ENCODE peak calls at places on chromosome 4, in ten cellular contexts. D, S, R, C, Y, V, H, M, O and A are unnamed samples. For H3K36me3 and H3K27me3, the result is how much of the 10 kb centered on the place peaks cover.

GRCh38 chr4:145735330-145735638 is 55.3 kb downstream of the C4orf51 start:
- DNase-seq in C (no peak), O (peak), M (no peak), R (peak), D (no peak), Y (no peak), S (peak), H (peak), V (no peak), A (peak)

GRCh38 chr4:149029056-149029651 is 586.9 kb upstream of the NR3C2 start:
- DNase-seq in R (no peak), C (no peak), Y (no peak), H (no peak), V (no peak), M (no peak), S (no peak), D (no peak), O (peak), A (no peak)

GRCh38 chr4:47577779-47578553 is 92.9 kb downstream of the ATP10D start:
- DNase-seq in M (no peak), D (no peak), Y (no peak), O (peak), H (peak), R (no peak), C (no peak), S (no peak), V (no peak), A (no peak)

GRCh38 chr4:79918292-79918691 is 154.7 kb downstream of the ANTXR2 start:
- DNase-seq in V (no peak), S (no peak), R (no peak), Y (no peak), H (no peak), O (no peak), C (no peak), M (no peak), D (no peak), A (no peak)

GRCh38 chr4:123453006-123453685 is 56.6 kb downstream of the SPRY1 start:
- DNase-seq in S (no peak), D (no peak), M (no peak), V (no peak), R (no peak), C (no peak), H (no peak), Y (no peak), O (peak), A (no peak)

GRCh38 chr4:39472396-39472795 is 13.5 kb downstream of the LIAS start:
- DNase-seq in S (no peak), Y (no peak), C (no peak), R (no peak), H (no peak), M (no peak), V (no peak), D (no peak), O (no peak), A (no peak)

GRCh38 chr4:147518086-147518485 is 37.2 kb downstream of the EDNRA start:
- DNase-seq in D (no peak), S (no peak), R (no peak), O (no peak), H (no peak), V (no peak), M (no peak), C (no peak), Y (no peak), A (no peak)

GRCh38 chr4:106864231-106864630 is 171.9 kb downstream of the DKK2 start:
- DNase-seq in S (no peak), O (no peak), R (no peak), V (no peak), Y (no peak), C (no peak), D (no peak), M (no peak), H (no peak), A (no peak)

GRCh38 chr4:112270643-112271484 is 14.8 kb downstream of the TIFA start:
- DNase-seq in D (no peak), R (no peak), C (no peak), S (no peak), Y (no peak), V (no peak), O (peak), H (no peak), M (no peak), A (no peak)

GRCh38 chr4:7358100-7358735 is 76.5 kb downstream of the PSAPL1 start:
- DNase-seq in Y (peak), R (no peak), V (peak), M (peak), C (peak), H (no peak), S (peak), O (peak), D (no peak), A (peak)

GRCh38 chr4:89056292-89056952 is 563 bp downstream of the FAM13A start:
- DNase-seq in S (no peak), V (no peak), M (no peak), R (no peak), D (no peak), H (no peak), C (no peak), Y (no peak), O (no peak), A (no peak)

GRCh38 chr4:1989533-1990347 is 19.0 kb downstream of the NELFA start:
- DNase-seq in O (no peak), V (peak), R (no peak), M (no peak), S (peak), D (no peak), H (peak), C (no peak), Y (no peak), A (no peak)

DNA sequence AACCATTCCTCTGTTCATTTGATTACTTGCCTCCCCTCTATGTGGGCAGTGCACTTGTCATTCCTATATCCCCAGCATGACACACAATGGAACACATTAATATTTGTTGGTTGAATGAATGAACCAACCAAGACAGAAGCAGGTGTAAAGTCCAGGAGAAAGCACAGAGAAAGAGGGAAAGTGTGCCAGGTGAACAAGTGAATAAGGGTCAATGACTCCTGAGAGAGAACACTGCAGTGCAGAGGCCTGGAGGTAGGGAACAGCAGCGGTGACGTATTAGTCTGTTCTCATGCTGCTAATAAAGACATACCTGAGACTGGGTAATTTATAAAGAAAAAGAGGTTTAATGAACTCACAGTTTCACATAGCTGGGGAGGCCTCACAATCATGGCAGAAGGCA is 53.1 kb downstream of the USP46 start:
- DNase-seq in Y (no peak), D (peak), C (no peak), S (no peak), R (no peak), V (no peak), O (no peak), H (no peak), M (no peak), A (no peak)
- H3K36me3 ChIP-seq in Y (under half), D (under half), C (under half), S (under half), R (under half), V (under half), O (under half), H (under half), M (under half), A (under half)

GRCh38 chr4:22667332-22667731 is 25.4 kb upstream of the GBA3 start:
- DNase-seq in S (no peak), C (no peak), V (no peak), O (no peak), M (no peak), D (no peak), H (no peak), R (no peak), Y (no peak), A (no peak)

GRCh38 chr4:22668301-22668700 is 24.4 kb upstream of the GBA3 start:
- DNase-seq in R (no peak), D (no peak), S (no peak), H (no peak), C (no peak), Y (no peak), V (no peak), M (no peak), O (peak), A (no peak)

GRCh38 chr4:22670953-22671352 is 21.8 kb upstream of the GBA3 start:
- DNase-seq in R (no peak), H (no peak), V (no peak), D (no peak), M (no peak), S (no peak), Y (no peak), O (peak), C (no peak), A (no peak)

GRCh38 chr4:22672519-22672918 is 20.2 kb upstream of the GBA3 start:
- DNase-seq in H (no peak), Y (no peak), R (no peak), D (no peak), M (no peak), V (no peak), C (no peak), S (no peak), O (no peak), A (no peak)

GRCh38 chr4:22668702-22669101 is 24.0 kb upstream of the GBA3 start:
- DNase-seq in O (no peak), C (no peak), S (no peak), R (no peak), M (no peak), Y (no peak), V (no peak), H (no peak), D (no peak), A (no peak)
- H3K27me3 ChIP-seq in O (under half), C (under half), S (under half), R (under half), M (under half), Y (under half), V (under half), H (under half), D (under half), A (under half)

GRCh38 chr4:86099348-86099747 is 260.5 kb downstream of the MAPK10 start:
- DNase-seq in Y (no peak), C (no peak), V (no peak), O (no peak), D (no peak), S (no peak), R (no peak), M (no peak), H (no peak), A (no peak)
- H3K36me3 ChIP-seq in Y (under half), C (under half), V (under half), O (under half), D (under half), S (under half), R (under half), M (under half), H (under half), A (under half)

GRCh38 chr4:108143515-108143914 is 25.2 kb downstream of the LEF1 start:
- DNase-seq in D (no peak), C (no peak), S (no peak), V (no peak), Y (no peak), O (no peak), H (no peak), M (no peak), R (no peak), A (no peak)

GRCh38 chr4:108144451-108144850 is 24.3 kb downstream of the LEF1 start:
- DNase-seq in C (no peak), M (no peak), S (no peak), R (no peak), V (no peak), D (no peak), Y (no peak), H (no peak), O (no peak), A (no peak)

GRCh38 chr4:108141213-108142045 is 27.3 kb downstream of the LEF1 start:
- DNase-seq in D (no peak), V (no peak), S (no peak), H (no peak), M (no peak), O (no peak), R (no peak), Y (no peak), C (no peak), A (no peak)

GRCh38 chr4:108140328-108140727 is 28.4 kb downstream of the LEF1 start:
- DNase-seq in H (no peak), R (no peak), O (no peak), V (no peak), M (no peak), D (no peak), C (no peak), S (no peak), Y (no peak), A (no peak)

DNA sequence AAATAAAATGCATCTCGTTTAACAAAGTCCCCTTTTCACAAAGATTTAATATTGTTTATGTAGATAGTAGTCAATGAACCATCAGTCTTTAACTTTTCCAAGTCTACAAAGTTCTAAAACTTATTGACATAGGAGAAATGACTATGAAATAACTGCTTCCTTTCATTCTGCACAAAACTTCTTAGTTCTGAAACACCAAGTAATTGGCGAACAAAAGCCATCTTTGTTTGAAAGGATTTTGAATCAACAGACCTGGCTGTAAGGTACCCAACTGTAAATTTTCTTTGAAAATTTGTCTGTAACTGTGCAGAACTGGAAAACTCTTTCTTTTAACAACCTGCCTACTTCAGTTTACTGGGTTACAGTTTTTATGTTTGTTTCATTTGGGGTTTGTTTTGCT is 25.9 kb downstream of the LEF1 start:
- DNase-seq in C (no peak), R (no peak), H (no peak), D (no peak), M (no peak), S (no peak), V (no peak), Y (no peak), O (no peak), A (no peak)
- H3K27me3 ChIP-seq in C (under half), R (under half), H (under half), D (under half), M (under half), S (under half), V (under half), Y (under half), O (under half), A (under half)

GRCh38 chr4:77021614-77022089 is 54.1 kb downstream of the CCNI start:
- DNase-seq in Y (no peak), R (no peak), S (peak), O (peak), M (no peak), D (no peak), V (no peak), H (peak), C (no peak), A (peak)
- H3K36me3 ChIP-seq in Y (under half), R (under half), S (under half), O (half or more), M (under half), D (under half), V (half or more), H (half or more), C (under half), A (under half)